ENCODE peak calls at places on chromosomes 3 and 15, in ten cellular contexts. One of them, this sample, is unnamed.

GRCh38 chr15:101852356-101852755 is 40.4 kb downstream of the OR4F15 start:
- DNase-seq in mesothelial cell of epicardium: no peak
- DNase-seq in Panc1: no peak
- DNase-seq in fibroblast of mammary gland: no peak
- DNase-seq in breast epithelium: no peak
- DNase-seq in GM13976: no peak
- DNase-seq in astrocyte of the spinal cord: no peak
- DNase-seq in CD8-positive, alpha-beta T cell: no peak
- DNase-seq in BJ: no peak
- DNase-seq in cardiac fibroblast: no peak
- DNase-seq in this sample: no peak

GRCh38 chr15:62128916-62129315 is 36.2 kb downstream of the C2CD4B start:
- DNase-seq in BJ: no peak
- DNase-seq in astrocyte of the spinal cord: no peak
- DNase-seq in Panc1: no peak
- DNase-seq in cardiac fibroblast: no peak
- DNase-seq in CD8-positive, alpha-beta T cell: no peak
- DNase-seq in breast epithelium: no peak
- DNase-seq in GM13976: no peak
- DNase-seq in fibroblast of mammary gland: no peak
- DNase-seq in mesothelial cell of epicardium: no peak
- DNase-seq in this sample: no peak

GRCh38 chr3:148246286-148246685 is 451.4 kb upstream of the AGTR1 start:
- DNase-seq in astrocyte of the spinal cord: no peak
- DNase-seq in cardiac fibroblast: no peak
- DNase-seq in BJ: no peak
- DNase-seq in Panc1: no peak
- DNase-seq in fibroblast of mammary gland: no peak
- DNase-seq in GM13976: no peak
- DNase-seq in CD8-positive, alpha-beta T cell: no peak
- DNase-seq in breast epithelium: no peak
- DNase-seq in mesothelial cell of epicardium: no peak
- DNase-seq in this sample: no peak

GRCh38 chr3:52805270-52806039 is 10.9 kb downstream of the ITIH3 start:
- DNase-seq in fibroblast of mammary gland: no peak
- DNase-seq in Panc1: no peak
- DNase-seq in mesothelial cell of epicardium: no peak
- DNase-seq in BJ: no peak
- DNase-seq in breast epithelium: no peak
- DNase-seq in GM13976: no peak
- DNase-seq in astrocyte of the spinal cord: no peak
- DNase-seq in cardiac fibroblast: no peak
- DNase-seq in CD8-positive, alpha-beta T cell: no peak
- DNase-seq in this sample: no peak

GRCh38 chr15:38028869-38029268 is 94.4 kb downstream of the TMCO5A start:
- DNase-seq in fibroblast of mammary gland: peak; percentile 72
- DNase-seq in BJ: no peak
- DNase-seq in GM13976: no peak
- DNase-seq in breast epithelium: no peak
- DNase-seq in mesothelial cell of epicardium: no peak
- DNase-seq in CD8-positive, alpha-beta T cell: no peak
- DNase-seq in astrocyte of the spinal cord: peak; percentile 48
- DNase-seq in cardiac fibroblast: peak; percentile 57
- DNase-seq in Panc1: no peak
- DNase-seq in this sample: no peak

GRCh38 chr3:16322189-16322588 is 57.2 kb downstream of the OXNAD1 start:
- DNase-seq in fibroblast of mammary gland: no peak
- DNase-seq in breast epithelium: no peak
- DNase-seq in GM13976: no peak
- DNase-seq in BJ: no peak
- DNase-seq in CD8-positive, alpha-beta T cell: no peak
- DNase-seq in astrocyte of the spinal cord: no peak
- DNase-seq in Panc1: no peak
- DNase-seq in mesothelial cell of epicardium: no peak
- DNase-seq in cardiac fibroblast: no peak
- DNase-seq in this sample: no peak

GRCh38 chr15:82877825-82878224 is 68.4 kb downstream of the WHAMM start:
- DNase-seq in astrocyte of the spinal cord: no peak
- DNase-seq in cardiac fibroblast: no peak
- DNase-seq in CD8-positive, alpha-beta T cell: no peak
- DNase-seq in GM13976: no peak
- DNase-seq in breast epithelium: no peak
- DNase-seq in BJ: no peak
- DNase-seq in Panc1: no peak
- DNase-seq in fibroblast of mammary gland: no peak
- DNase-seq in mesothelial cell of epicardium: no peak
- DNase-seq in this sample: no peak

GRCh38 chr3:157204431-157204830 is 44.5 kb upstream of the CCNL1 start:
- DNase-seq in CD8-positive, alpha-beta T cell: no peak
- DNase-seq in astrocyte of the spinal cord: peak; percentile 60
- DNase-seq in Panc1: peak; percentile 22
- DNase-seq in GM13976: no peak
- DNase-seq in cardiac fibroblast: peak; percentile 80
- DNase-seq in BJ: peak; percentile 15
- DNase-seq in breast epithelium: no peak
- DNase-seq in fibroblast of mammary gland: peak; percentile 72
- DNase-seq in mesothelial cell of epicardium: no peak
- DNase-seq in this sample: no peak

GRCh38 chr3:46923559-46924350 is 46.2 kb downstream of the PTH1R start:
- DNase-seq in GM13976: peak; percentile 78
- DNase-seq in astrocyte of the spinal cord: peak; percentile 32
- DNase-seq in Panc1: no peak
- DNase-seq in cardiac fibroblast: peak; percentile 47
- DNase-seq in CD8-positive, alpha-beta T cell: no peak
- DNase-seq in mesothelial cell of epicardium: no peak
- DNase-seq in fibroblast of mammary gland: peak; percentile 30
- DNase-seq in BJ: no peak
- DNase-seq in breast epithelium: no peak
- DNase-seq in this sample: no peak

GRCh38 chr15:66293419-66294156 is at the start of gene DIS3L:
- DNase-seq in cardiac fibroblast: peak; percentile 61
- DNase-seq in Panc1: no peak
- DNase-seq in GM13976: peak; percentile 88
- DNase-seq in CD8-positive, alpha-beta T cell: peak; percentile 21
- DNase-seq in fibroblast of mammary gland: peak; percentile 21
- DNase-seq in BJ: no peak
- DNase-seq in breast epithelium: no peak
- DNase-seq in mesothelial cell of epicardium: peak; percentile 36
- DNase-seq in astrocyte of the spinal cord: peak; percentile 43
- DNase-seq in this sample: peak; percentile 74

DNA sequence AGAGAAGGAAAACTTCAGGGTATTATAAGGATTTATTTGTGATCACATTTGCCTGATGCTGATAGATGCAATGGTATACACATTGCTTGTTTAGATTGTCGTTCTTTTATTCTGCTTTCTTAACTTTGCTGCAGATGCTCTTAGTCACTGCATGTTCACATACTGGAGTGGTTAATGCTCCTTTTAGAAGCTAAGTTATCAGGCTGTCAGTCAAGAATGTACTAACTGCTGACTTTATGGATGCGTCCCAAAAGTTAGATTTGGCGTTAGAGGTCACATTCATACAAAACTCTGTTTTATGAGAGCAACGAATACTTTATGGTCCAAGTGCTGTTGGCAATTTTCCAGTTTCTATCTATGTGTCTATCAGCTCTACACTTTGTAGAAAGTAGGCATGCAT is 160.7 kb downstream of the BBX start:
- DNase-seq in astrocyte of the spinal cord: peak; percentile 44
- DNase-seq in CD8-positive, alpha-beta T cell: no peak
- DNase-seq in Panc1: no peak
- DNase-seq in mesothelial cell of epicardium: no peak
- DNase-seq in fibroblast of mammary gland: peak; percentile 68
- DNase-seq in cardiac fibroblast: peak; percentile 79
- DNase-seq in BJ: no peak
- DNase-seq in breast epithelium: no peak
- DNase-seq in GM13976: no peak
- DNase-seq in this sample: no peak
- TF ChIP-seq CTCF in astrocyte of the spinal cord: no peak
- TF ChIP-seq CTCF in CD8-positive, alpha-beta T cell: no peak
- TF ChIP-seq CTCF in Panc1: no peak
- TF ChIP-seq CTCF in mesothelial cell of epicardium: no peak
- TF ChIP-seq CTCF in fibroblast of mammary gland: no peak
- TF ChIP-seq CTCF in cardiac fibroblast: no peak
- TF ChIP-seq CTCF in BJ: no peak
- TF ChIP-seq CTCF in breast epithelium: no peak
- TF ChIP-seq CTCF in GM13976: no peak
- TF ChIP-seq CTCF in this sample: no peak

DNA sequence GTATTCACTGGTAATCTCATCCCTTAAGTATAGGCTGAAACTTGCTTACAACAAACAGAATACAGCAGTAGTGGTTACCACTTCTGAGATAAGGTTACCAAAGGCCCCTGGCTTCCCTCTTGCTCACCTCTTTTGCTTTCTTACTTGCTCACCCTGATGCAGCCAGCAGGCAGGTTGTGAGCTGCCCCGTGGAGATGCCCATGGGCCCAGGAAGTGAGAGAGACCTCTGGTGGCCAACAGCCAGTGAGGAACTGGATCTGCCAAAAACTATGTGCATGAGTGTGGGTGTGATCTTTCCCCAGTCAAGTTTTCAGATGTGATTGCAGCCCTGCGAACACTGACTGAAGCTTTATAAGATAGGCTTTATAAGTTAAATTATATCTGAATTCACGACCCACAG is 48.7 kb downstream of the NMNAT3 start:
- DNase-seq in Panc1: no peak
- DNase-seq in CD8-positive, alpha-beta T cell: no peak
- DNase-seq in cardiac fibroblast: peak; percentile 6
- DNase-seq in breast epithelium: no peak
- DNase-seq in BJ: no peak
- DNase-seq in astrocyte of the spinal cord: no peak
- DNase-seq in mesothelial cell of epicardium: no peak
- DNase-seq in fibroblast of mammary gland: peak; percentile 10
- DNase-seq in GM13976: peak; percentile 25
- DNase-seq in this sample: no peak
- TF ChIP-seq CTCF in Panc1: peak; percentile 56
- TF ChIP-seq CTCF in CD8-positive, alpha-beta T cell: no peak
- TF ChIP-seq CTCF in cardiac fibroblast: no peak
- TF ChIP-seq CTCF in breast epithelium: no peak
- TF ChIP-seq CTCF in BJ: peak; percentile 31
- TF ChIP-seq CTCF in astrocyte of the spinal cord: peak; percentile 34
- TF ChIP-seq CTCF in mesothelial cell of epicardium: no peak
- TF ChIP-seq CTCF in fibroblast of mammary gland: peak; percentile 40
- TF ChIP-seq CTCF in GM13976: no peak
- TF ChIP-seq CTCF in this sample: no peak

GRCh38 chr3:59310736-59311135 is 260.9 kb upstream of the CFAP20DC start:
- DNase-seq in Panc1: no peak
- DNase-seq in BJ: no peak
- DNase-seq in mesothelial cell of epicardium: no peak
- DNase-seq in breast epithelium: no peak
- DNase-seq in astrocyte of the spinal cord: no peak
- DNase-seq in cardiac fibroblast: no peak
- DNase-seq in CD8-positive, alpha-beta T cell: no peak
- DNase-seq in GM13976: no peak
- DNase-seq in fibroblast of mammary gland: no peak
- DNase-seq in this sample: no peak

GRCh38 chr3:59313365-59313764 is 263.5 kb upstream of the CFAP20DC start:
- DNase-seq in astrocyte of the spinal cord: peak; percentile 40
- DNase-seq in Panc1: peak; percentile 2
- DNase-seq in breast epithelium: peak; percentile 55
- DNase-seq in mesothelial cell of epicardium: no peak
- DNase-seq in cardiac fibroblast: peak; percentile 56
- DNase-seq in CD8-positive, alpha-beta T cell: no peak
- DNase-seq in GM13976: peak; percentile 34
- DNase-seq in BJ: no peak
- DNase-seq in fibroblast of mammary gland: peak; percentile 62
- DNase-seq in this sample: no peak

GRCh38 chr3:59306436-59306835 is 256.6 kb upstream of the CFAP20DC start:
- DNase-seq in breast epithelium: no peak
- DNase-seq in Panc1: no peak
- DNase-seq in fibroblast of mammary gland: no peak
- DNase-seq in cardiac fibroblast: no peak
- DNase-seq in astrocyte of the spinal cord: no peak
- DNase-seq in CD8-positive, alpha-beta T cell: no peak
- DNase-seq in mesothelial cell of epicardium: no peak
- DNase-seq in BJ: no peak
- DNase-seq in GM13976: no peak
- DNase-seq in this sample: no peak

GRCh38 chr3:59308001-59308400 is 258.2 kb upstream of the CFAP20DC start:
- DNase-seq in CD8-positive, alpha-beta T cell: no peak
- DNase-seq in astrocyte of the spinal cord: no peak
- DNase-seq in breast epithelium: no peak
- DNase-seq in cardiac fibroblast: no peak
- DNase-seq in GM13976: no peak
- DNase-seq in mesothelial cell of epicardium: no peak
- DNase-seq in fibroblast of mammary gland: no peak
- DNase-seq in Panc1: no peak
- DNase-seq in BJ: no peak
- DNase-seq in this sample: no peak

DNA sequence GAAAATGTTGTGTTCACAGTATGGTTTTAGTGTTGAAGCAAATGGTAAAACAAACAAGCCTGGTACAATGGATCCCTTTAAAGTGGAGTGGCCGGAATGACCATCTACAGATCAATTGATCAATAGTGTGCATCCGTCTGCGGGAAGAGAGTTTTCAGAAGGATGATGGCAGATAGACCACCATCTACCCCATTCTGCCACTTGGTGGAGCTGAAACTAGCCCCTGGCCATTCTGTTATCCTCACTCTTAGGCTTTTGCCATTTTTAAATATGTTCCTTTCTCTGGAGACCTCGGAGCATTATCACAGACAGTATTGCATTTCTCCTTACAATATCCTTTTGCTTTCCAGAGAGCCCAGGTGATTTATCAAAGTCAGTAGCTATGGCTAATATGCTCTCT is 258.9 kb upstream of the CFAP20DC start:
- DNase-seq in cardiac fibroblast: no peak
- DNase-seq in mesothelial cell of epicardium: no peak
- DNase-seq in breast epithelium: no peak
- DNase-seq in BJ: no peak
- DNase-seq in GM13976: no peak
- DNase-seq in fibroblast of mammary gland: no peak
- DNase-seq in Panc1: no peak
- DNase-seq in CD8-positive, alpha-beta T cell: no peak
- DNase-seq in astrocyte of the spinal cord: no peak
- DNase-seq in this sample: no peak
- TF ChIP-seq CTCF in cardiac fibroblast: no peak
- TF ChIP-seq CTCF in mesothelial cell of epicardium: no peak
- TF ChIP-seq CTCF in breast epithelium: no peak
- TF ChIP-seq CTCF in BJ: peak; percentile 8
- TF ChIP-seq CTCF in GM13976: no peak
- TF ChIP-seq CTCF in fibroblast of mammary gland: peak; percentile 25
- TF ChIP-seq CTCF in Panc1: no peak
- TF ChIP-seq CTCF in CD8-positive, alpha-beta T cell: no peak
- TF ChIP-seq CTCF in astrocyte of the spinal cord: peak; percentile 44
- TF ChIP-seq CTCF in this sample: no peak

DNA sequence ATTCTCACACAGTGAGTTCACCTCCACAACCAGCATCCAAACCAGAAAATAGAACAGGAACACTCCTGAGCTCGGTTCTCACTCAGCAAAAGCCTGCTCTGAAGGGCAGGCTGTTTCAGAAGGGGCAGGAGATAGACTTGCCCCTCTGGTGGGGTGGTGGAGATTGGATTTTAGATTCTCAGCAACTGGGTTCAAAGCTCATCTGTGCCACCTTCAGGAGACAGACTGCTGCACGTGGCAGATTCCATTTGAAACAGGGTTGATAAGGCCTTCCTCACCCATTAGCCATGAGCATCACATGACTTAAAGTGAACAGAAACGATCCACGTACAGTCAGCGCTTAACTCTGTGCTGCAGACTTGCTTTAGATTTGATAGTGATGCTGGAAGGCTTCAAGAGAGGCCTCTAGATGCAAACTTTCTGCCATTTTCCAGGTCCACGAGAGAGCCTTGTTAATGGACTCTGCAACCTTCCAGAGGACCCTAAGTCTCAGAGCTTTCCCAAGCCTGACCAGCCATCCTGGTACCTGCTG is 35.0 kb upstream of the MGLL start:
- DNase-seq in cardiac fibroblast: peak; percentile 3
- DNase-seq in CD8-positive, alpha-beta T cell: no peak
- DNase-seq in GM13976: peak; percentile 49
- DNase-seq in breast epithelium: no peak
- DNase-seq in BJ: no peak
- DNase-seq in mesothelial cell of epicardium: no peak
- DNase-seq in fibroblast of mammary gland: peak; percentile 23
- DNase-seq in astrocyte of the spinal cord: no peak
- DNase-seq in Panc1: no peak
- DNase-seq in this sample: no peak
- TF ChIP-seq CTCF in cardiac fibroblast: no peak
- TF ChIP-seq CTCF in CD8-positive, alpha-beta T cell: no peak
- TF ChIP-seq CTCF in GM13976: peak; percentile 40
- TF ChIP-seq CTCF in breast epithelium: no peak
- TF ChIP-seq CTCF in BJ: peak; percentile 23
- TF ChIP-seq CTCF in mesothelial cell of epicardium: no peak
- TF ChIP-seq CTCF in fibroblast of mammary gland: peak; percentile 18
- TF ChIP-seq CTCF in astrocyte of the spinal cord: peak; percentile 23
- TF ChIP-seq CTCF in Panc1: no peak
- TF ChIP-seq CTCF in this sample: no peak

This sample was measured in activated B cell treated with CpG ODN at 0.5 μM for 24 hours.